ENCODE peak calls at places on chromosomes 3 and 15, in six cellular contexts. Y is AG04450; K is GM13976; U is PC-3; Z is AG10803; A is CD8-positive, alpha-beta T cell. F is an unnamed sample.

GRCh38 chr15:28903555-28903954 is 17.8 kb downstream of the APBA2 start:
- DNase-seq in Y (no peak), K (no peak), U (no peak), Z (no peak), A (no peak), F (no peak)

GRCh38 chr3:133425898-133426297 is 26.0 kb downstream of the BFSP2 start:
- DNase-seq in Y (no peak), K (no peak), U (no peak), Z (no peak), A (no peak), F (no peak)

GRCh38 chr3:160941885-160942494 is 163.2 kb downstream of the B3GALNT1 start:
- DNase-seq in Y (peak), K (peak), U (peak), Z (peak), A (peak), F (no peak)

GRCh38 chr3:125045965-125046364 is 9.8 kb downstream of the HEG1 start:
- DNase-seq in Y (no peak), K (no peak), U (peak), Z (peak), A (no peak), F (no peak)

GRCh38 chr3:43549626-43550025 is 72.2 kb downstream of the ANO10 start:
- DNase-seq in Y (no peak), K (no peak), U (peak), Z (peak), A (no peak), F (no peak)

GRCh38 chr15:78207641-78208340 is 26.6 kb downstream of the ACSBG1 start:
- DNase-seq in Y (no peak), K (peak), U (no peak), Z (no peak), A (no peak), F (no peak)

GRCh38 chr3:127438951-127439350 is 151.1 kb upstream of the PRR20G start:
- DNase-seq in Y (no peak), K (no peak), U (no peak), Z (no peak), A (no peak), F (no peak)

GRCh38 chr3:98329392-98330124 is 24.1 kb upstream of the OR5K4 start:
- DNase-seq in Y (peak), K (peak), U (peak), Z (peak), A (no peak), F (no peak)

GRCh38 chr3:172892158-172892557 is 141.6 kb downstream of the ECT2 start:
- DNase-seq in Y (no peak), K (no peak), U (peak), Z (peak), A (no peak), F (no peak)

GRCh38 chr3:42214064-42214463 is 51.9 kb downstream of the CCK start:
- DNase-seq in Y (no peak), K (no peak), U (no peak), Z (no peak), A (no peak), F (no peak)

GRCh38 chr3:194286747-194287146 is 64.4 kb downstream of the CPN2 start:
- DNase-seq in Y (no peak), K (no peak), U (no peak), Z (no peak), A (no peak), F (no peak)

GRCh38 chr3:194287977-194288706 is 63.0 kb downstream of the CPN2 start:
- DNase-seq in Y (no peak), K (no peak), U (no peak), Z (no peak), A (no peak), F (no peak)

GRCh38 chr3:194285859-194286197 is 65.3 kb downstream of the CPN2 start:
- DNase-seq in Y (no peak), K (no peak), U (no peak), Z (peak), A (no peak), F (no peak)

GRCh38 chr3:194285024-194285858 is 65.9 kb downstream of the CPN2 start:
- DNase-seq in Y (no peak), K (no peak), U (peak), Z (peak), A (no peak), F (no peak)

GRCh38 chr3:194287392-194287791 is 63.7 kb downstream of the CPN2 start:
- DNase-seq in Y (no peak), K (no peak), U (no peak), Z (no peak), A (no peak), F (no peak)
- TF ChIP-seq CTCF in Y (no peak), K (no peak), U (peak), Z (no peak), A (no peak), F (no peak)

GRCh38 chr3:16828815-16829214 is 55.9 kb upstream of the PLCL2 start:
- DNase-seq in Y (no peak), K (no peak), U (peak), Z (peak), A (no peak), F (no peak)
- TF ChIP-seq CTCF in Y (peak), K (peak), U (peak), Z (peak), A (peak), F (no peak)

GRCh38 chr3:64038252-64038651 is 15.0 kb upstream of the PSMD6 start:
- DNase-seq in Y (no peak), K (no peak), U (no peak), Z (no peak), A (no peak), F (no peak)
- TF ChIP-seq CTCF in Y (no peak), K (no peak), U (no peak), Z (no peak), A (no peak), F (no peak)

GRCh38 chr15:67322481-67322880 is 67.9 kb downstream of the IQCH start:
- DNase-seq in Y (no peak), K (no peak), U (no peak), Z (peak), A (no peak), F (no peak)

GRCh38 chr15:67327312-67327711 is 72.7 kb downstream of the IQCH start:
- DNase-seq in Y (no peak), K (no peak), U (no peak), Z (no peak), A (no peak), F (no peak)

GRCh38 chr15:67319968-67320367 is 65.4 kb downstream of the IQCH start:
- DNase-seq in Y (no peak), K (no peak), U (no peak), Z (no peak), A (no peak), F (no peak)

GRCh38 chr15:67321352-67321751 is 66.8 kb downstream of the IQCH start:
- DNase-seq in Y (no peak), K (no peak), U (no peak), Z (no peak), A (no peak), F (no peak)
- TF ChIP-seq CTCF in Y (no peak), K (no peak), U (no peak), Z (no peak), A (no peak), F (no peak)

GRCh38 chr3:36842275-36842674 is 77.9 kb upstream of the DCLK3 start:
- DNase-seq in Y (no peak), K (no peak), U (no peak), Z (no peak), A (no peak), F (no peak)

GRCh38 chr3:36843065-36844051 is 79.0 kb upstream of the DCLK3 start:
- DNase-seq in Y (no peak), K (peak), U (peak), Z (peak), A (no peak), F (no peak)

GRCh38 chr3:36852071-36852470 is 87.7 kb upstream of the DCLK3 start:
- DNase-seq in Y (no peak), K (no peak), U (no peak), Z (peak), A (no peak), F (no peak)

GRCh38 chr3:36850743-36851142 is 86.4 kb upstream of the DCLK3 start:
- DNase-seq in Y (no peak), K (no peak), U (no peak), Z (no peak), A (no peak), F (no peak)

DNA sequence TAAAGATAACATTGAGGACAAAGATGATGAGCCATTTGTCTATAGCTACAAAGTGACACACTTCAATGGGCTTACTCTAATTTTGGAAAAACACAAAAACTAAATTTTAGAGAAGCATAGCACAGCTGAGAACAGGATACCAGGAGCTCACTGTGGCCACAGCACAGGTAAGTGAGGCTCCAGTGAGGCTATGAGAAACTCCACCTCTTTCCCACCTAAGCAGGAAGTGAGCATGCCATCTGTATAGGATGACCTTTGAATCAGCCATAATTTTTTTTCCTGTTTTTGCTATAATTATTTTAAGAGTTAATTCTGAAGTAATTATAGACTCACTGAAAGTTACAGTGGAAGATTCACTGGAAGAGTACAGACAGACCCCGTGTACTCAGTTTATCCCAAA is 82.1 kb upstream of the DCLK3 start:
- DNase-seq in Y (no peak), K (no peak), U (no peak), Z (no peak), A (no peak), F (no peak)
- TF ChIP-seq CTCF in Y (no peak), K (no peak), U (no peak), Z (no peak), A (no peak), F (no peak)

GRCh38 chr3:13415236-13416001 is 4.7 kb downstream of the NUP210 start:
- DNase-seq in Y (no peak), K (peak), U (no peak), Z (no peak), A (no peak), F (no peak)

GRCh38 chr3:13416002-13416793 is 3.9 kb downstream of the NUP210 start:
- DNase-seq in Y (no peak), K (peak), U (no peak), Z (no peak), A (no peak), F (no peak)

GRCh38 chr3:13420051-13420816 is at the start of gene NUP210:
- DNase-seq in Y (no peak), K (peak), U (peak), Z (no peak), A (no peak), F (peak)

GRCh38 chr3:13420817-13421755 is 964 bp upstream of the NUP210 start:
- DNase-seq in Y (no peak), K (peak), U (no peak), Z (no peak), A (peak), F (peak)

GRCh38 chr3:13419356-13420050 is 619 bp downstream of the NUP210 start:
- DNase-seq in Y (no peak), K (peak), U (peak), Z (no peak), A (peak), F (peak)
- TF ChIP-seq CTCF in Y (no peak), K (no peak), U (peak), Z (no peak), A (peak), F (no peak)

GRCh38 chr3:139506792-139507191 is 30.5 kb upstream of the RBP2 start:
- DNase-seq in Y (no peak), K (no peak), U (peak), Z (no peak), A (no peak), F (no peak)
- TF ChIP-seq CTCF in Y (no peak), K (no peak), U (peak), Z (no peak), A (no peak), F (no peak)

DNA sequence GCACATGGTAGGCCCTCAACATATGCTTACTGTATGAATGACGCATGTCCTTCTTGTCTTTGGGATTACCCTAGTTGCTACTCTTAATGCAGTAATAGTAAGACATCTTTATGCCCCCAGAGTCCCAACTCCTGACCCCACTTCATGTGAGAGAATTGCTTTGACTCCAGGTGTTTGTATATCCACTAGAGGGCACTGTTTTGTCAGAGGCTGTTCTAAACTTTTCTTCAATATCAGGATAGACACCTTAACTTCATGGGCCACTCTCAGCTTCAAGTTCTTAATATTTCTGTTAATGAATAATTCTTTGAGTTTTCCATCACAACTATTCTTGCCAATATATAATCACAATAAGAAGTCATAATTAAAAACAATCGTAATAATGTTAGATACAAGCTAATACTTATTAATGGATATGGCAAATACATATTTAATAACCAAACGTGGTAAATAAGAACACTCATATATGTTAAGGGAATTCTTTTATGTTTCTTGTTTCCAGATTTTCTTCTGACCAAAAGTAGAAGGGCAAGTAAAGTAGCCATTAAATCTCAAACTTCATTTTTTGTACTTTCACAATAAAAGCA is 337.2 kb upstream of the DNAJC19 start:
- DNase-seq in Y (no peak), K (peak), U (peak), Z (peak), A (no peak), F (no peak)
- TF ChIP-seq CTCF in Y (peak), K (peak), U (peak), Z (peak), A (no peak), F (no peak)

GRCh38 chr15:56811586-56811985 is 78.3 kb upstream of the ZNF280D start:
- DNase-seq in Y (no peak), K (no peak), U (no peak), Z (no peak), A (no peak), F (no peak)
- TF ChIP-seq CTCF in Y (no peak), K (no peak), U (no peak), Z (no peak), A (no peak), F (no peak)

DNA sequence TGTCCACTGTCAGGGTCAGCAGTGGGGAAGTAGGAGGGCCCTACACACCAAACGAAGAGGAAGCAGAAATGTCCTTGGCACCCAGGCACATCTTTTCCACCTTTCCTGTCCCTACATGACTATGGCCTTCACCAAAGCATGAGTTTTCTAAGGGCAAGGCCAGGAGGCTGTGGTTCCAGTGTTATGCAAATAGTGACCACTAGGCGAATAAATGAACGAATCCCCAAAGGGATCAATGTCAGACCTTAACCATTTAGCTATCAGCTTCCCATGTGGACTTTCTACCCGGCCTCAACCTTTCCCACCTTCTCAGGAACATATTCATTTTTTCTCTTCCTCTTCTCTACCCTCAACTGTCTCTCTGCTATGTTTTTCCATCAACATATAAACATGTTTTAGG is 63.1 kb downstream of the NTRK3 start:
- DNase-seq in Y (no peak), K (no peak), U (no peak), Z (no peak), A (no peak), F (no peak)
- TF ChIP-seq CTCF in Y (no peak), K (no peak), U (no peak), Z (peak), A (no peak), F (no peak)

F was measured in activated B cell treated with CpG ODN at 0.5 μM for 24 hours.